ENCODE peak calls at places on chromosomes 3 and 15, in six cellular contexts. I is SK-N-SH, L is mammary epithelial cell, F is IMR-90, J is RWPE2, S is cardiac muscle cell. V is an unnamed sample.
A peak's percentile ranks its signal among the peaks of the same experiment; 100 is the strongest.

GRCh38 chr3:42894693-42895092 is 11.2 kb upstream of the ZNF662 start:
- DNase-seq in I (no peak), F (no peak), L (no peak), S (no peak), J (no peak), V (no peak)

GRCh38 chr3:124504332-124505059 is 225.8 kb upstream of the UMPS start:
- DNase-seq in S (peak; percentile 66), F (peak; percentile 40), J (no peak), I (no peak), L (peak; percentile 38), V (peak; percentile 87)

GRCh38 chr15:74857671-74858365 is 14.9 kb upstream of the ULK3 start:
- DNase-seq in I (no peak), F (no peak), L (no peak), S (no peak), J (peak; percentile 42), V (no peak)

GRCh38 chr3:129033151-129033550 is 27.4 kb upstream of the GP9 start:
- DNase-seq in L (no peak), F (no peak), S (no peak), J (no peak), I (no peak), V (no peak)

GRCh38 chr15:40937762-40938529 is 8.8 kb downstream of the DLL4 start:
- DNase-seq in J (no peak), F (no peak), S (no peak), I (peak; percentile 75), L (peak; percentile 47), V (peak; percentile 27)

GRCh38 chr3:61936344-61936937 is 375.1 kb downstream of the PTPRG start:
- DNase-seq in L (no peak), S (peak; percentile 50), F (peak; percentile 15), J (no peak), I (peak; percentile 35), V (no peak)

GRCh38 chr3:149506965-149507364 is 32.5 kb downstream of the TM4SF4 start:
- DNase-seq in J (no peak), F (no peak), S (no peak), I (no peak), L (no peak), V (peak; percentile 10)

GRCh38 chr15:82575335-82575734 is 35.1 kb upstream of the RPS17 start:
- DNase-seq in L (no peak), I (no peak), S (no peak), J (no peak), F (no peak), V (no peak)

GRCh38 chr3:17027344-17027743 is 142.6 kb downstream of the PLCL2 start:
- DNase-seq in F (no peak), I (no peak), J (no peak), S (peak; percentile 9), L (no peak), V (no peak)

GRCh38 chr3:182596673-182597410 is 196.5 kb upstream of the ATP11B start:
- DNase-seq in I (no peak), F (no peak), S (no peak), J (no peak), L (no peak), V (no peak)

GRCh38 chr3:21894459-21895083 is 143.6 kb upstream of the ZNF385D start:
- DNase-seq in L (no peak), J (no peak), S (peak; percentile 49), F (peak; percentile 35), I (peak; percentile 6), V (peak; percentile 33)

GRCh38 chr3:82743196-82743595 is 981.8 kb upstream of the GBE1 start:
- DNase-seq in S (no peak), I (no peak), L (no peak), J (no peak), F (no peak), V (no peak)

GRCh38 chr3:154018100-154018696 is 103.0 kb upstream of the ARHGEF26 start:
- DNase-seq in J (no peak), L (no peak), I (peak; percentile 22), F (peak; percentile 18), S (peak; percentile 43), V (peak; percentile 9)

GRCh38 chr3:68699541-68699940 is 232.8 kb downstream of the TAFA4 start:
- DNase-seq in L (no peak), J (no peak), S (no peak), I (no peak), F (no peak), V (no peak)

GRCh38 chr3:13376091-13376490 is 44.0 kb downstream of the NUP210 start:
- DNase-seq in L (no peak), S (no peak), J (no peak), F (no peak), I (no peak), V (no peak)

GRCh38 chr15:72231847-72232461 is 964 bp upstream of the PKM start:
- DNase-seq in F (peak; percentile 82), L (peak; percentile 76), S (peak; percentile 80), I (peak; percentile 44), J (no peak), V (peak; percentile 81)

GRCh38 chr3:142863965-142864924 is 24.6 kb downstream of the PCOLCE2 start:
- DNase-seq in F (no peak), J (no peak), I (no peak), S (no peak), L (peak; percentile 32), V (peak; percentile 34)

GRCh38 chr3:102129774-102130608 is 280.7 kb downstream of the NFKBIZ start:
- DNase-seq in I (no peak), S (peak; percentile 87), F (peak; percentile 86), L (peak; percentile 93), J (no peak), V (peak; percentile 48)

GRCh38 chr3:141795719-141796435 is 32.7 kb downstream of the GRK7 start:
- DNase-seq in I (peak; percentile 42), S (peak; percentile 55), L (no peak), F (no peak), J (no peak), V (peak; percentile 91)
- H3K4me3 ChIP-seq in I (no peak overlapping the region), S (no peak overlapping the region), L (no peak overlapping the region), F (no peak overlapping the region), J (no peak overlapping the region), V (no peak overlapping the region)

GRCh38 chr3:126016616-126017015 is 47.6 kb downstream of the ROPN1B start:
- DNase-seq in F (no peak), S (no peak), J (no peak), L (no peak), I (no peak), V (no peak)

GRCh38 chr3:126017310-126017709 is 48.3 kb downstream of the ROPN1B start:
- DNase-seq in L (no peak), S (no peak), J (no peak), I (no peak), F (no peak), V (no peak)

GRCh38 chr3:126015075-126015474 is 46.1 kb downstream of the ROPN1B start:
- DNase-seq in J (no peak), S (no peak), L (no peak), I (no peak), F (no peak), V (no peak)

GRCh38 chr3:126013742-126014141 is 44.8 kb downstream of the ROPN1B start:
- DNase-seq in L (peak; percentile 48), F (no peak), J (no peak), S (no peak), I (no peak), V (no peak)

DNA sequence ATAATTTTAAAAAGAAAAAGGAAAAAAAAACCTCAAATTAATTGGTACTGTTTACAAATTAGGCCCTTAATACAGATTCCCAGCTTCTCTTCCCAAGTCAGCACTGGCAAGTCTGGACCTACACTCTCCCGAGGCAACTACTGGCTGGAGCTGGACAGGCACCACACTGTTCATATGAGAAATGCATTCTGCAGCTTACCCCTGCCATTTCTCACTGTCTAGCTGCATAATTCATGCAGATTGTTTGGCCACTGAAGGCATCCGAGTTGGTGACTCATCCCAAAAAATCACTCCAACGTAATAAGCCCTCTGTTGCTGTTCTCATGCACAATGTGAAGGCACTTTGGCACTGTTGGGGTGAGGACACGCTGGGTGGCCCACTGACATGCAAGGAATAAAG is 45.3 kb downstream of the ROPN1B start:
- DNase-seq in S (peak; percentile 35), F (peak; percentile 54), I (no peak), L (peak; percentile 41), J (no peak), V (peak; percentile 82)
- TF ChIP-seq CTCF in S (no peak), F (no peak), I (no peak), L (no peak), J (no peak), V (no peak)

GRCh38 chr3:147404000-147404799 is 2.1 kb downstream of the ZIC4 start:
- DNase-seq in S (no peak), L (no peak), J (no peak), I (no peak), F (no peak), V (no peak)
- H3K4me3 ChIP-seq in S (no peak overlapping the region), L (no peak overlapping the region), J (no peak overlapping the region), I (no peak overlapping the region), F (no peak overlapping the region), V (no peak overlapping the region)

DNA sequence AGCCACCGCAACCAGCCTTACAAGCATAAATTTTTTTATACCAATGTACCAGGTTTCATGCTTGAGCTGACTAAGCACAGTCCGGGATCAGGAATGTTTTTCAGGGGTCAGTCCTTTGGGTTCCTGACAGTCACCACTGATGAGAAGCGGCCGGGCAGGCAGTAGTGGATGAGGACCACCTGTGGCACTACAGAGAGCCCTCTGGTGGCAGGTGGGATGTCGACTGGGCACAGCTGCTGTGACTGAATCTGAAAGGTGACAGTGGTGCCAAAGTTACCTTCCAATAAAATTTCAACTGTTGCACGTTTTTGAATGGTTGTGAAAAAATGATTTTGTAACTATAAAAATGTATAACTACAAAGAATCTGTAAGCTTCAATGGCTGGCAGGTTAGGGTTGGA is 34.0 kb downstream of the TPRA1 start:
- DNase-seq in S (no peak), F (no peak), L (no peak), I (no peak), J (no peak), V (no peak)
- TF ChIP-seq CTCF in S (peak; percentile 13), F (no peak), L (no peak), I (peak; percentile 32), J (peak; percentile 15), V (no peak)

GRCh38 chr3:159929181-159929893 is 59.3 kb upstream of the IL12A start:
- DNase-seq in F (peak; percentile 87), J (no peak), S (peak; percentile 66), L (peak; percentile 50), I (no peak), V (peak; percentile 81)
- H3K4me3 ChIP-seq in F (no peak overlapping the region), J (no peak overlapping the region), S (no peak overlapping the region), L (no peak overlapping the region), I (no peak overlapping the region), V (no peak overlapping the region)

DNA sequence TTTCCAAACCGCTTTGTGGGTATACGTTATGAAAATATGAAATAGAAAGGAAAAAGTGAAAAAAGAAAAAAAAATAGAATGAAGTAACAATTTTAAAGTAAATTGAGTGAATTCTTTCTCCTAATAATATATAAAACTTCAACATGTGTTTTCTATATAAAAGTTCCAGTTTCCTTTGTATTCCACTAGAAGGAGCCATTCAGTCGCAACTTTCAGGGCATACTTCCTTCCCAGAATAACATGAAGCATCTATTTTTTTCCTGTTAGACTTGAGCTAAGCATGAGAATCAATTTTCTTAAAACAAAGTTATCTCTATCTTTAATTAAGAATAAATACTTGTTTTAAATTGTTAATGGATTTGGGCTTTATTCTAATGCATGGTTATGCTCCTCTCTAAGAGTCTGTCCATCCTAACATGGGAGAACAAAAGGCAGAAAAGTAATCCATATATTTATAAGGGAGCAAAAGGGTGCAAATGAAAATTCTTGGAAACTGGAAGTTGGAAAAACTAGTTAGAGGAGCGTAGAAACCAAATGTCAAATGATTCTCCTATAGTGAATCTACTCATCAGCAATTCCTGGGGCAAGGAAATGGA is 16.0 kb upstream of the VGLL3 start:
- DNase-seq in I (no peak), J (no peak), S (peak; percentile 67), L (no peak), F (peak; percentile 50), V (peak; percentile 53)
- TF ChIP-seq CTCF in I (peak; percentile 56), J (peak; percentile 77), S (peak; percentile 64), L (peak; percentile 26), F (peak; percentile 52), V (peak; percentile 66)

GRCh38 chr15:67133738-67134576 is 68.6 kb downstream of the SMAD3 start:
- DNase-seq in J (no peak), S (peak; percentile 49), I (no peak), F (peak; percentile 82), L (peak; percentile 68), V (no peak)
- H3K4me3 ChIP-seq in J (no peak overlapping the region), S (no peak overlapping the region), I (no peak overlapping the region), F (no peak overlapping the region), L (no peak overlapping the region), V (no peak overlapping the region)